ENCODE peak calls at places on chromosomes 5 and 9, in six cellular contexts. W is SJCRH30; D is transverse colon; N is NT2/D1; Y is endodermal cell; X is effector memory CD4-positive, alpha-beta T cell. G is an unnamed sample.

GRCh38 chr5:179550511-179551342 is at the start of gene RUFY1:
- DNase-seq in W (peak; percentile 79), D (peak; percentile 87), N (peak; percentile 16), Y (peak; percentile 91), X (peak; percentile 62), G (peak; percentile 95)

GRCh38 chr9:104881991-104882555 is 45.9 kb downstream of the ABCA1 start:
- DNase-seq in W (no peak), D (no peak), N (no peak), Y (no peak), X (no peak), G (no peak)

GRCh38 chr5:91341159-91341558 is 42.0 kb downstream of the ARRDC3 start:
- DNase-seq in W (no peak), D (no peak), N (no peak), Y (no peak), X (no peak), G (no peak)

GRCh38 chr5:83750759-83751158 is 30.1 kb upstream of the HAPLN1 start:
- DNase-seq in W (no peak), D (no peak), N (no peak), Y (no peak), X (no peak), G (no peak)

GRCh38 chr5:54868511-54869483 is 116.6 kb downstream of the ESM1 start:
- DNase-seq in W (no peak), D (no peak), N (no peak), Y (no peak), X (no peak), G (no peak)

GRCh38 chr5:90293931-90294330 is 115.6 kb downstream of the CETN3 start:
- DNase-seq in W (no peak), D (no peak), N (peak; percentile 8), Y (peak; percentile 63), X (no peak), G (no peak)

GRCh38 chr9:115198018-115198417 is 80.1 kb upstream of the TNC start:
- DNase-seq in W (peak; percentile 94), D (peak; percentile 38), N (no peak), Y (no peak), X (no peak), G (no peak)

GRCh38 chr9:136385015-136385414 is 11.5 kb upstream of the CARD9 start:
- DNase-seq in W (no peak), D (no peak), N (no peak), Y (no peak), X (peak; percentile 32), G (no peak)

GRCh38 chr9:37529111-37529510 is 43.4 kb downstream of the POLR1E start:
- DNase-seq in W (no peak), D (peak; percentile 71), N (no peak), Y (no peak), X (peak; percentile 70), G (no peak)

GRCh38 chr5:154221371-154221896 is 30.9 kb downstream of the GALNT10 start:
- DNase-seq in W (peak; percentile 68), D (peak; percentile 26), N (no peak), Y (no peak), X (peak; percentile 36), G (no peak)

GRCh38 chr5:166695311-166695710 is 1596.1 kb upstream of the WWC1 start:
- DNase-seq in W (no peak), D (no peak), N (no peak), Y (no peak), X (no peak), G (no peak)

GRCh38 chr5:14467886-14468285 is 113.7 kb upstream of the OTULINL start:
- DNase-seq in W (no peak), D (no peak), N (no peak), Y (no peak), X (no peak), G (no peak)

GRCh38 chr9:15423328-15423985 is 781 bp downstream of the SNAPC3 start:
- DNase-seq in W (peak; percentile 4), D (no peak), N (no peak), Y (no peak), X (no peak), G (peak; percentile 49)

GRCh38 chr5:176400382-176401156 is 12.0 kb downstream of the HIGD2A start:
- DNase-seq in W (no peak), D (peak; percentile 89), N (no peak), Y (no peak), X (no peak), G (no peak)

GRCh38 chr9:115367780-115368179 is 249.8 kb upstream of the TNC start:
- DNase-seq in W (no peak), D (no peak), N (no peak), Y (no peak), X (no peak), G (no peak)

GRCh38 chr9:2096376-2096970 is 81.3 kb downstream of the SMARCA2 start:
- DNase-seq in W (no peak), D (no peak), N (no peak), Y (no peak), X (no peak), G (no peak)

GRCh38 chr9:93950619-93951601 is 4.2 kb downstream of the BARX1 start:
- DNase-seq in W (no peak), D (peak; percentile 36), N (no peak), Y (peak; percentile 88), X (no peak), G (peak; percentile 85)

GRCh38 chr5:175867587-175868347 is 3.6 kb upstream of the CPLX2 start:
- DNase-seq in W (peak; percentile 12), D (peak; percentile 58), N (no peak), Y (peak; percentile 85), X (no peak), G (peak; percentile 80)

GRCh38 chr5:179139111-179139935 is 79.2 kb downstream of the ZNF354C start:
- DNase-seq in W (no peak), D (no peak), N (no peak), Y (no peak), X (no peak), G (no peak)

GRCh38 chr5:72251386-72251785 is 68.7 kb downstream of the MRPS27 start:
- DNase-seq in W (no peak), D (no peak), N (no peak), Y (no peak), X (no peak), G (no peak)

GRCh38 chr5:143108498-143109128 is 294.9 kb downstream of the NR3C1 start:
- DNase-seq in W (no peak), D (peak; percentile 74), N (no peak), Y (no peak), X (no peak), G (no peak)

GRCh38 chr5:41334758-41335157 is 121.4 kb upstream of the C6 start:
- DNase-seq in W (no peak), D (no peak), N (no peak), Y (no peak), X (no peak), G (no peak)

GRCh38 chr9:4668604-4669003 is 2.3 kb upstream of the SPATA6L start:
- DNase-seq in W (no peak), D (no peak), N (no peak), Y (no peak), X (no peak), G (no peak)

GRCh38 chr5:132840896-132841818 is 10.7 kb upstream of the SHROOM1 start:
- DNase-seq in W (no peak), D (no peak), N (no peak), Y (peak; percentile 25), X (no peak), G (no peak)

GRCh38 chr9:112764344-112764743 is 13.8 kb downstream of the SNX30 start:
- DNase-seq in W (no peak), D (no peak), N (no peak), Y (no peak), X (no peak), G (peak; percentile 32)

GRCh38 chr5:67026278-67026677 is 170.3 kb downstream of the CD180 start:
- DNase-seq in W (no peak), D (no peak), N (no peak), Y (no peak), X (no peak), G (no peak)

GRCh38 chr5:67020231-67020630 is 176.4 kb downstream of the CD180 start:
- DNase-seq in W (no peak), D (no peak), N (no peak), Y (no peak), X (no peak), G (no peak)

GRCh38 chr5:67025437-67025836 is 171.2 kb downstream of the CD180 start:
- DNase-seq in W (no peak), D (no peak), N (no peak), Y (no peak), X (no peak), G (no peak)

GRCh38 chr5:67021031-67021430 is 175.6 kb downstream of the CD180 start:
- DNase-seq in W (no peak), D (no peak), N (no peak), Y (no peak), X (no peak), G (no peak)

GRCh38 chr5:67021522-67022316 is 174.9 kb downstream of the CD180 start:
- DNase-seq in W (no peak), D (no peak), N (no peak), Y (no peak), X (no peak), G (no peak)
- H3K4me3 ChIP-seq in W (no peak overlapping the region), D (no peak overlapping the region), N (no peak overlapping the region), Y (no peak overlapping the region), X (no peak overlapping the region), G (no peak overlapping the region)

GRCh38 chr5:93626801-93627200 is 43.8 kb downstream of the NR2F1 start:
- DNase-seq in W (no peak), D (no peak), N (no peak), Y (no peak), X (no peak), G (no peak)

GRCh38 chr5:93623153-93623552 is 40.1 kb downstream of the NR2F1 start:
- DNase-seq in W (no peak), D (no peak), N (no peak), Y (no peak), X (no peak), G (no peak)

GRCh38 chr5:93622240-93622885 is 39.3 kb downstream of the NR2F1 start:
- DNase-seq in W (peak; percentile 60), D (no peak), N (no peak), Y (peak; percentile 57), X (peak; percentile 60), G (peak; percentile 22)

GRCh38 chr5:93620487-93621339 is 37.7 kb downstream of the NR2F1 start:
- DNase-seq in W (peak; percentile 86), D (peak; percentile 67), N (no peak), Y (peak; percentile 91), X (peak; percentile 42), G (peak; percentile 96)

GRCh38 chr5:93621340-93621872 is 38.4 kb downstream of the NR2F1 start:
- DNase-seq in W (peak; percentile 96), D (peak; percentile 62), N (no peak), Y (peak; percentile 89), X (no peak), G (no peak)
- H3K27me3 ChIP-seq in W (no peaks in the 10 kb centered on the region), D (no peaks in the 10 kb centered on the region), N (peaks cover 46% of the 10 kb centered on the region), Y (peaks cover 56% of the 10 kb centered on the region), X (no peaks in the 10 kb centered on the region), G (peaks cover 65% of the 10 kb centered on the region)

DNA sequence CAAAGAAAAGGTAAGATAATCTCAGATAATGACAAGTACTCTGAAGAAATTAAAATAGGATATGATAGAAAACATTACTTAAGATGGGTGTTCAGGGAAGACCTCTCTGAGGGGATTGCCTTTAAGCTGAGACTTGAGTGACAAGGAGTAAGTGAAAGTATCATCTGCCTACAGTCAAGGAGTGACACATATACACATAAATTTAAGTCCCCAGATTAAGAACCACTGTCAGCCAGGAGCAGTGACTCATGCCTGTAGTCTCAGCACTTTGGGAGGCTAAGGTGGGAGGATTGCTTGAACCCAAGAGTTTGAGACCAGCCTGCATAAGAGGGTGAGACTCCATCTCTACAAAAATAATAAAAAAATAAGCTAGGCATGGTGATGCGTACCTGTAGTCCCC is 19.7 kb upstream of the ANKHD1 start:
- DNase-seq in W (no peak), D (no peak), N (no peak), Y (no peak), X (no peak), G (no peak)
- H3K4me3 ChIP-seq in W (no peak overlapping the region), D (no peak overlapping the region), N (no peak overlapping the region), Y (no peak overlapping the region), X (no peak overlapping the region), G (no peak overlapping the region)

GRCh38 chr9:130536594-130537215 is 42.7 kb upstream of the FUBP3 start:
- DNase-seq in W (no peak), D (no peak), N (no peak), Y (no peak), X (no peak), G (no peak)
- H3K27me3 ChIP-seq in W (peaks cover 5% of the 10 kb centered on the region), D (peaks cover 82% of the 10 kb centered on the region), N (peaks cover 16% of the 10 kb centered on the region), Y (peaks cover 24% of the 10 kb centered on the region), X (peaks cover 10% of the 10 kb centered on the region), G (peaks cover 13% of the 10 kb centered on the region)

G was measured in H7.